ENCODE peak calls at places on chromosome 16, in nine cellular contexts. F is OCI-LY7, Z is GM06990, B is endodermal cell, A is AG04449, X is mucosa of descending colon, W is lung, N is AG09309, V is psoas muscle. T is an unnamed sample.

GRCh38 chr16:49469930-49470451 is 96.4 kb downstream of the C16orf78 start:
- DNase-seq in N (no peak), Z (no peak), X (no peak), W (peak; percentile 28), F (no peak), A (no peak), B (peak; percentile 31), V (peak; percentile 40), T (no peak)

GRCh38 chr16:49280861-49281331 is 742 bp downstream of the CBLN1 start:
- DNase-seq in V (no peak), N (no peak), A (no peak), F (no peak), B (no peak), W (no peak), X (no peak), Z (no peak), T (no peak)

GRCh38 chr16:68605746-68606145 is 39.4 kb upstream of the CDH3 start:
- DNase-seq in F (no peak), B (peak; percentile 58), A (no peak), Z (no peak), X (no peak), V (no peak), W (no peak), N (no peak), T (peak; percentile 54)

GRCh38 chr16:69917739-69918138 is 33.4 kb upstream of the CLEC18A start:
- DNase-seq in Z (no peak), B (peak; percentile 92), F (no peak), N (peak; percentile 92), V (peak; percentile 78), X (no peak), A (peak; percentile 91), W (no peak), T (peak; percentile 91)

GRCh38 chr16:71626018-71626857 is at the start of gene MARVELD3:
- DNase-seq in V (no peak), Z (peak; percentile 35), F (no peak), N (no peak), X (peak; percentile 89), A (no peak), B (peak; percentile 97), W (peak; percentile 89), T (no peak)

GRCh38 chr16:86683441-86684194 is 105.3 kb downstream of the FOXL1 start:
- DNase-seq in W (no peak), A (no peak), N (no peak), B (no peak), X (no peak), F (no peak), Z (no peak), V (no peak), T (no peak)

GRCh38 chr16:63315229-63315628 is 1279.0 kb upstream of the CDH8 start:
- DNase-seq in A (no peak), V (no peak), F (no peak), W (no peak), X (no peak), Z (no peak), B (no peak), N (no peak), T (no peak)

GRCh38 chr16:50266337-50267091 is at the start of gene ADCY7:
- DNase-seq in N (peak; percentile 38), A (peak; percentile 42), X (peak; percentile 92), B (peak; percentile 80), Z (peak; percentile 84), W (peak; percentile 61), F (peak; percentile 85), V (peak; percentile 78), T (no peak)

GRCh38 chr16:56257666-56258359 is 66.5 kb downstream of the GNAO1 start:
- DNase-seq in N (no peak), Z (no peak), A (no peak), F (no peak), W (no peak), V (no peak), B (no peak), X (no peak), T (no peak)

GRCh38 chr16:86956437-86956836 is 360.8 kb downstream of the C16orf95 start:
- DNase-seq in X (no peak), V (no peak), N (no peak), W (no peak), F (no peak), Z (no peak), B (no peak), A (no peak), T (no peak)

GRCh38 chr16:85421338-85422123 is 191.6 kb upstream of the GSE1 start:
- DNase-seq in Z (no peak), W (no peak), N (no peak), F (no peak), B (no peak), V (peak; percentile 55), X (peak; percentile 48), A (no peak), T (no peak)

GRCh38 chr16:82358161-82358560 is 188.1 kb upstream of the MPHOSPH6 start:
- DNase-seq in B (no peak), X (no peak), N (no peak), Z (no peak), V (no peak), A (no peak), W (no peak), F (no peak), T (no peak)

GRCh38 chr16:27341549-27341948 is 27.8 kb downstream of the IL4R start:
- DNase-seq in X (no peak), W (no peak), Z (no peak), N (no peak), A (no peak), V (no peak), F (no peak), B (no peak), T (no peak)

GRCh38 chr16:68355447-68356248 is 44.8 kb downstream of the PRMT7 start:
- DNase-seq in N (no peak), A (no peak), Z (no peak), V (no peak), B (peak; percentile 79), W (no peak), X (peak; percentile 54), F (no peak), T (no peak)

DNA sequence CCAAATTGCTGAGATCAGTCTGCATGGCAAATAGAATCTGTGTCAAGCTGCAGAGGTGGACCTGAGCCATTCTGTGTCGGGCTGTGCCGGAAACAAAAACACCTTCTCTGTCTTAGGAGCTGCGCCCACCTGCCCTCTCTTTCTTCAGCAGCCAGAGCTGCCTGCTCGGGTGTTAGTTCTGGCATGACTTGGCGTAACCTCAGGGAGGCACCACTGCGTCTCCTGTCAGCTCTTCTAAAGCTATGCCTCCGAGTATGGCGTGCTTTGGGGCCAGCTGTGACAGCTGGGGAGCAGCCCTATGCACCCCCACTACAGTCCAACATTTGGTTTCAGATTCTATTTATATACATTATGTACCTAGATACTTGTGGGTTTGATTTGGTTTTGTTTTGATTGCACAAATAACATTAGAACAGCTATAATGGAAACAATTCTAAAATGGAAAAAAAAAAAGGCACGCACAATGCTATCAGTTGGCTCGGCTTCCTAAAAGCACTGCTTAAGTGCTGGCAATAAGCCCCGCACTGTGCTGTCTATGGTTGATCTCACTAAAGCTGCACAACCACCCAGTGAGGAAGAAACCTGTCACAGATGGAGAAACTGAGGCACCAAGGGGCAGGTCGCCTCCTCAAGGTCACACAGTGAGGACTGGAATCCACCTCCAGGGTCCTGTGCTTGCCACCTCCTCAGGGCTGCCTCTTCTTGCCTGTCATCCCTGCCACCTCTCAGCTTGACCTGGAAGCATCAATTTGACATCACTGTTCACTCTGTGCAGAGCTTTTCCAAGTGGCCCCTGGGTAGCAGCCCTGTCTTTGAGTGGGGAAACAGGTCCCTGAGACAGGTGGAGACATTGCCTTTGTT is 18.7 kb upstream of the ADGRG1 start:
- DNase-seq in A (no peak), X (no peak), Z (peak; percentile 82), B (peak; percentile 38), V (no peak), W (no peak), N (no peak), F (peak; percentile 31), T (no peak)
- TF ChIP-seq CTCF in A (no peak), X (no peak), Z (peak; percentile 56), B (no peak), V (no peak), W (no peak), N (no peak), F (peak; percentile 38), T (no peak)

GRCh38 chr16:16817203-16817602 is 438.3 kb downstream of the NPIPA7 start:
- DNase-seq in V (no peak), A (no peak), W (no peak), B (no peak), Z (no peak), X (no peak), N (no peak), F (no peak), T (no peak)
- H3K4me3 ChIP-seq in V (no peak overlapping the region), A (no peak overlapping the region), W (no peak overlapping the region), B (no peak overlapping the region), Z (no peak overlapping the region), X (no peak overlapping the region), N (no peak overlapping the region), F (no peak overlapping the region), T (no peak overlapping the region)

GRCh38 chr16:73056911-73057310 is 9.0 kb upstream of the ZFHX3 start:
- DNase-seq in V (no peak), B (no peak), W (no peak), N (no peak), Z (no peak), X (no peak), F (no peak), A (no peak), T (no peak)

GRCh38 chr16:73058616-73059409 is 10.9 kb upstream of the ZFHX3 start:
- DNase-seq in X (peak; percentile 68), V (peak; percentile 72), B (peak; percentile 84), F (peak; percentile 60), W (no peak), A (no peak), Z (peak; percentile 58), N (no peak), T (no peak)

GRCh38 chr16:73059779-73060178 is 11.9 kb upstream of the ZFHX3 start:
- DNase-seq in A (no peak), Z (no peak), B (no peak), F (no peak), N (no peak), W (no peak), V (no peak), X (no peak), T (no peak)

GRCh38 chr16:73057369-73058210 is 9.7 kb upstream of the ZFHX3 start:
- DNase-seq in V (peak; percentile 76), X (no peak), W (no peak), N (no peak), B (peak; percentile 75), F (peak; percentile 56), A (no peak), Z (peak; percentile 67), T (no peak)

DNA sequence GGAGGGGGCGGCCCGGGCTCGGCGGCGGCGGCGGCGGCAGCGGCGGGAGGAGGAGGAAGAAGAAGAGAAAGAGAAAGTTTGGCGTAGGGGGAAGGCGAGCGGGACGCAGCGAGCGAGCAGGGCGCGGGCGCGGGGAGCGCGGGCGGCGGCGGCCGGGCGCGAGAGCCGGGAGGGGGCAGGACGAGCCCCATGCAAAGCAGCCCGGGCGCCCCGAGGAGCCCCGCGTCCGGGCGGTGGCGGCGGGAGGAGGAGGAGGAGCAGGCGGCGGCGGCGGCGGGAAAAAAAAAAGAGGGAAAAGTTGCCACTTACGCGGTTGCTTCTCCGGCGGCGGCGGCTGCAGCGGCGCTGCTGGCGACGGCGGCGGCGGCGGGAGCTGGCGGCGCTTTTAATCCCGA is 10.3 kb upstream of the ZFHX3 start:
- DNase-seq in Z (peak; percentile 77), X (no peak), F (peak; percentile 72), B (peak; percentile 69), W (no peak), V (peak; percentile 79), N (no peak), A (no peak), T (no peak)
- TF ChIP-seq CTCF in Z (no peak), X (no peak), F (no peak), B (no peak), W (no peak), V (peak; percentile 4), N (no peak), A (no peak), T (no peak)

GRCh38 chr16:1334739-1335138 is 1.3 kb downstream of the BAIAP3 start:
- DNase-seq in W (no peak), N (no peak), X (no peak), V (no peak), B (no peak), Z (no peak), A (no peak), F (no peak), T (no peak)
- H3K4me3 ChIP-seq in W (no peak overlapping the region), N (no peak overlapping the region), X (no peak overlapping the region), V (no peak overlapping the region), B (no peak overlapping the region), Z (no peak overlapping the region), A (no peak overlapping the region), F (no peak overlapping the region), T (no peak overlapping the region)

T was measured in epithelial cell of proximal tubule.